ENCODE peak calls at places on chromosome 22, in four cellular contexts. E is K562, G is H1, O is HepG2. Z is an unnamed sample.

GRCh38 chr22:47811971-47812370 is 1049.5 kb downstream of the TBC1D22A start:
- DNase-seq in O (no peak), E (no peak), G (no peak), Z (no peak)

GRCh38 chr22:38872831-38873248 is 824 bp upstream of the CBX6 start:
- DNase-seq in E (peak), O (no peak), G (no peak), Z (no peak)

GRCh38 chr22:50672471-50673230 is at the start of gene SHANK3:
- DNase-seq in O (no peak), G (no peak), E (peak), Z (no peak)

GRCh38 chr22:37284807-37285355 is 2.6 kb downstream of the CYTH4 start:
- DNase-seq in O (no peak), G (no peak), E (no peak), Z (peak)

GRCh38 chr22:24101966-24102365 is 79.3 kb upstream of the SUSD2 start:
- DNase-seq in E (no peak), O (no peak), G (no peak), Z (no peak)

GRCh38 chr22:29481265-29482000 is 1.4 kb downstream of the NEFH start:
- DNase-seq in G (no peak), O (no peak), E (peak), Z (no peak)

GRCh38 chr22:49004484-49005399 is 822.9 kb downstream of the BRD1 start:
- DNase-seq in O (no peak), E (no peak), G (no peak), Z (no peak)

GRCh38 chr22:45890351-45890635 is 86.7 kb downstream of the WNT7B start:
- DNase-seq in O (no peak), E (no peak), G (no peak), Z (no peak)

GRCh38 chr22:46041642-46042041 is 64.7 kb upstream of the WNT7B start:
- DNase-seq in G (no peak), O (no peak), E (no peak), Z (no peak)

GRCh38 chr22:38259370-38259769 is 13.4 kb downstream of the TMEM184B start:
- DNase-seq in O (no peak), E (no peak), G (no peak), Z (no peak)

GRCh38 chr22:21016644-21017420 is 1.9 kb downstream of the P2RX6 start:
- DNase-seq in O (no peak), G (no peak), E (no peak), Z (no peak)

GRCh38 chr22:42180349-42180842 is 49.8 kb upstream of the CYP2D6 start:
- DNase-seq in O (no peak), G (no peak), E (peak), Z (no peak)

GRCh38 chr22:38716827-38717226 is 11.1 kb downstream of the GTPBP1 start:
- DNase-seq in G (no peak), E (no peak), O (no peak), Z (no peak)

GRCh38 chr22:37675930-37676571 is 615 bp downstream of the LGALS1 start:
- DNase-seq in G (no peak), E (no peak), O (no peak), Z (no peak)

GRCh38 chr22:33443688-33444087 is 385.5 kb upstream of the SYN3 start:
- DNase-seq in E (no peak), O (no peak), G (no peak), Z (no peak)

GRCh38 chr22:50548046-50548912 is 2.6 kb downstream of the KLHDC7B start:
- DNase-seq in E (no peak), O (no peak), G (no peak), Z (no peak)

GRCh38 chr22:23745780-23746179 is 5.1 kb downstream of the ZNF70 start:
- DNase-seq in E (no peak), G (no peak), O (no peak), Z (no peak)

GRCh38 chr22:46561435-46561905 is 24.1 kb upstream of the CELSR1 start:
- DNase-seq in E (peak), O (peak), G (no peak), Z (peak)

GRCh38 chr22:25497269-25497668 is 67.2 kb upstream of the GRK3 start:
- DNase-seq in O (no peak), G (no peak), E (no peak), Z (no peak)

GRCh38 chr22:41361716-41362310 is 19.9 kb upstream of the TEF start:
- DNase-seq in G (no peak), E (no peak), O (no peak), Z (no peak)

GRCh38 chr22:46587492-46588278 is 32.5 kb upstream of the GRAMD4 start:
- DNase-seq in G (no peak), O (no peak), E (no peak), Z (peak)

GRCh38 chr22:41401781-41402648 is 20.3 kb downstream of the TEF start:
- DNase-seq in E (no peak), O (peak), G (no peak), Z (no peak)

GRCh38 chr22:24090581-24090980 is 79.5 kb downstream of the CABIN1 start:
- DNase-seq in E (no peak), O (no peak), G (no peak), Z (no peak)

GRCh38 chr22:50600541-50600940 is at the start of gene MAPK8IP2:
- DNase-seq in O (no peak), G (no peak), E (peak), Z (no peak)

GRCh38 chr22:38212442-38212841 is 10.6 kb downstream of the MAFF start:
- DNase-seq in E (no peak), O (no peak), G (no peak), Z (no peak)

GRCh38 chr22:22520020-22520656 is at the start of gene ZNF280A:
- DNase-seq in G (no peak), E (peak), O (peak), Z (no peak)

GRCh38 chr22:18970180-18970947 is 34.3 kb upstream of the PRODH start:
- DNase-seq in O (no peak), G (no peak), E (peak), Z (no peak)

GRCh38 chr22:47547239-47547661 is 784.8 kb downstream of the TBC1D22A start:
- DNase-seq in O (no peak), G (no peak), E (no peak), Z (no peak)

GRCh38 chr22:42919199-42919598 is 62.1 kb upstream of the ARFGAP3 start:
- DNase-seq in G (no peak), E (no peak), O (peak), Z (no peak)

GRCh38 chr22:50086526-50086925 is 1.3 kb upstream of the MLC1 start:
- DNase-seq in O (no peak), G (no peak), E (no peak), Z (no peak)

GRCh38 chr22:30802202-30803166 is 107.8 kb downstream of the OSBP2 start:
- DNase-seq in G (peak), O (peak), E (peak), Z (no peak)

GRCh38 chr22:37910863-37911262 is 4.8 kb downstream of the MICALL1 start:
- DNase-seq in O (no peak), G (no peak), E (no peak), Z (no peak)

GRCh38 chr22:50031189-50032091 is 18.9 kb upstream of the IL17REL start:
- DNase-seq in O (no peak), E (no peak), G (no peak), Z (no peak)

GRCh38 chr22:25472382-25472781 is 92.1 kb upstream of the GRK3 start:
- DNase-seq in E (no peak), O (no peak), G (no peak), Z (no peak)

GRCh38 chr22:30422481-30423295 is 2.9 kb upstream of the MTFP1 start:
- DNase-seq in E (peak), G (peak), O (peak), Z (no peak)

DNA sequence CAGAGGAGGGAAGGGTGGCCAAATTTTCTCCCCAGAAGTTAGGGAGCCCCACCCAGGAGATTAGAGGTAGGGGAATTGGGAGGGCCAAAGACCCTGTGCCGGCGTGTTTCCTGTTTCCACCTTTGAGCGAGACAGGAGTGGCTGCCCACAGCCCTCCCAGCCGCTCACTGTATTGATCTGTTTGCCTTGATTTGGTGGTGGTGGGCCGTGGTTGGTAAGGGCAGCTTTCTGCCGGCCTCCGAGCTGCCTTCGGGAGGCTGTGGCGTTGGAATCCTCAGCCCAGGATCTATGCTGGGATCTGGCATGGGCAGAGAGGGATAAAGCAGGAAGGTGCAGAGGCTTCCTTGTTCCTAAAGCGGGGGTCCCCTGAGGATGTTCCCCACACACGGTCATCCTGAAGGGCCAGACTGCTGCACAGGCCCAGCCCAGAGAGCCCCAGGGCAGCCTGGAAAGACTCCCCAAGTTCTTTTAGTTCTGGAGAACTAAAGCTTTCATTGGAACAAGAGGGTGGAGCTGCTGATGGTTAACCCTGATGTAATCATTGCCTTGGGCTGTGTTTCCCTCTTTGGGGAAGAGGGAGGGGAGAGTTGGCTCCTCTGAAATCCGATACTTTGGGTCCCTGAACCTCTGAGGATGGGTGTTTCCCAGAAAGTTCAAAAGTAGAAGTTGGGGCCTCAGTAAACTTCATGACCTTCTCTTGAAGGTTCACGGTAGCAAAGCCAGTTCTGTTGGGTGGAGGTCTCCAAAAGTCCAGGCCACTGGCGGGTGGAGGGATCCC is 7.2 kb downstream of the FAM83F start:
- DNase-seq in O (no peak), G (no peak), E (peak), Z (no peak)
- TF ChIP-seq RFX5 in O (no peak), G (no peak), E (no peak), Z (no peak)

GRCh38 chr22:27799334-27800249 is 2.0 kb downstream of the MN1 start:
- DNase-seq in E (no peak), O (no peak), G (no peak), Z (no peak)

GRCh38 chr22:27801616-27802388 is at the start of gene MN1:
- DNase-seq in G (no peak), E (no peak), O (no peak), Z (no peak)

GRCh38 chr22:27801197-27801615 is 350 bp downstream of the MN1 start:
- DNase-seq in G (no peak), E (no peak), O (no peak), Z (no peak)

GRCh38 chr22:27798526-27799333 is 2.8 kb downstream of the MN1 start:
- DNase-seq in G (no peak), E (no peak), O (no peak), Z (no peak)

GRCh38 chr22:27800250-27801131 is 1.1 kb downstream of the MN1 start:
- DNase-seq in O (no peak), E (no peak), G (no peak), Z (no peak)
- TF ChIP-seq CREB1 in O (no peak), E (no peak), G (no peak), Z (no peak)

DNA sequence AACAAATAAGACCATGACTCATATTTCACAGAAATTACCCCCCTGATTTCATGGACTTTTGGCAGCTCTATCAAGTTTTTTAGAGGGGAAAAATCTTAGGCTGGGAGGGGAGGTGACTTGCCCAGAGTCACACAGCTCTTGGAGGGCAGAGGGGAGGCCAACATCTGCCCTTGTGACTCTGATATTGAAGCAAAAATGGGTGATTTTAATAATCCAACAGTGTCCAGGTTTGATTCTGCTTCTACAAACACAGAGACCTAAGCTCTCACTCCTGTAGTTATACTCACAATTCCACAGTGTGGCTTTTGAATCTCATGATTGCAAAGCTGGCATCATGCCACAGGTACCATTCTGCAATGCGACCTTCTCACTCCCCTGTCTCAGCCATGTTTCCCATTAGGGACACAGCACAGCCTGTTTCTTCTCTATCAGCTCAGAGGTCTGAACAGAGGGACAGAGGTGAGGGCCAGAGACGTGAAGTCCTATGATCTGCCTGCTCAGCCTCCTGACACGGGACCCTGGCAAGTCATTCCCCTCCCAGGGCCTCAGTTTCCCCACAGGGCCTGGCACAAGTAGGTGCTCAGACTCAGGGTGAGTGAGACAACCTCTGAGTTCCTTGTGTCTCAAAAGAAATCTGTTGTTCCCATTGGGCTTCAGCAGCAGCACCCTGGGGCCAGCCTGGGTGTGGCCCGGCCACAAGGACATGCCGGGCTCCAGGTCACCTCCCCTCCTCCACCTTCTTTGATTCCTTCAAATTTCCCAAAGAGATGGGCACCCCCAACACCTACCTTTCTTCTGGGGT is 778 bp downstream of the APOL2 start:
- DNase-seq in G (no peak), O (no peak), E (peak), Z (no peak)
- TF ChIP-seq RFX5 in G (no peak), O (no peak), E (no peak), Z (no peak)

DNA sequence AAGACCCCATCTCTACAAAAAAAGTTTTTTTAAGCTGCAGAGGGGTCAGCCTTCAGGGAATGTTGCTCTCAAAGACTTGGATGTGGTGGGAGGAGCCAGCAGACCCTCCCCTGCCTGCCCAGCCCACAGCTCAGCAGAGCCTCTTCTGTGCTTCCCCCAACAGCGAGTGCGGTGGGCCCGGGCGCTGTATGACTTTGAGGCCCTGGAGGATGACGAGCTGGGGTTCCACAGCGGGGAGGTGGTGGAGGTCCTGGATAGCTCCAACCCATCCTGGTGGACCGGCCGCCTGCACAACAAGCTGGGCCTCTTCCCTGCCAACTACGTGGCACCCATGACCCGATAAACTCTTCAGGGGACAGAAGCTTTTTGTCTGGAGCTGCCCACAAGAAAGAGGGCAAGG is 10.5 kb downstream of the TMA7B start:
- DNase-seq in G (no peak), O (no peak), E (no peak), Z (no peak)
- TF ChIP-seq CREB1 in G (no peak), O (no peak), E (no peak), Z (no peak)

GRCh38 chr22:44337658-44338004 is 24.9 kb upstream of the SHISAL1 start:
- DNase-seq in E (peak), O (no peak), G (no peak), Z (no peak)
- TF ChIP-seq RFX5 in E (no peak), O (no peak), G (no peak), Z (no peak)